ENCODE peak calls at places on chromosomes 3 and 15, in ten cellular contexts. B is stimulated activated CD4-positive, alpha-beta T cell treated with anti-CD3 and anti-CD28 coated beads, Interleukin-4, amount 100 ng/mL, for 24 hours; W is CD8-positive, alpha-beta T cell; D is NCI-H524 treated with DMSO at 0.1 percent for 48 hours; Y is spleen; H is A549; N is T-cell; M is activated naive CD8-positive, alpha-beta T cell treated with anti-CD3 and anti-CD28 coated beads, Interleukin-2, amount 50 U/mL, for 24 hours; J is fibroblast of the conjunctiva; C is ELR. S is an unnamed sample.

GRCh38 chr3:58858126-58858525 is 191.6 kb upstream of the FAM3D start:
- DNase-seq in B (no peak), W (no peak), D (no peak), Y (no peak), H (no peak), N (no peak), M (no peak), J (no peak), C (no peak), S (no peak)

GRCh38 chr15:68653795-68654194 is 75.0 kb downstream of the CORO2B start:
- DNase-seq in B (no peak), W (no peak), D (no peak), Y (no peak), H (no peak), N (no peak), M (no peak), J (no peak), C (no peak), S (no peak)

GRCh38 chr15:74519311-74519710 is 21.7 kb upstream of the ARID3B start:
- DNase-seq in B (no peak), W (no peak), D (no peak), Y (no peak), H (no peak), N (no peak), M (no peak), J (no peak), C (peak; percentile 46), S (no peak)

GRCh38 chr15:39583586-39584265 is 2.8 kb downstream of the THBS1 start:
- DNase-seq in B (peak; percentile 33), W (peak; percentile 24), D (no peak), Y (no peak), H (peak; percentile 17), N (no peak), M (peak; percentile 39), J (no peak), C (peak; percentile 72), S (no peak)

GRCh38 chr15:58383876-58384275 is 47.9 kb upstream of the LIPC start:
- DNase-seq in B (peak; percentile 51), W (no peak), D (peak; percentile 65), Y (no peak), H (no peak), N (no peak), M (peak; percentile 61), J (no peak), C (no peak), S (no peak)

GRCh38 chr3:30760737-30761136 is 133.7 kb downstream of the GADL1 start:
- DNase-seq in B (no peak), W (no peak), D (no peak), Y (no peak), H (no peak), N (no peak), M (no peak), J (no peak), C (no peak), S (no peak)

GRCh38 chr3:126402178-126402577 is 7.5 kb downstream of the CFAP100 start:
- DNase-seq in B (no peak), W (no peak), D (no peak), Y (peak; percentile 51), H (no peak), N (no peak), M (no peak), J (no peak), C (no peak), S (no peak)

GRCh38 chr3:142947799-142948575 is 15.5 kb downstream of the PAQR9 start:
- DNase-seq in B (peak; percentile 33), W (no peak), D (no peak), Y (no peak), H (no peak), N (no peak), M (peak; percentile 18), J (no peak), C (peak; percentile 79), S (no peak)

GRCh38 chr3:108914774-108915641 is 38.7 kb downstream of the GUCA1C start:
- DNase-seq in B (peak; percentile 71), W (peak; percentile 60), D (peak; percentile 80), Y (peak; percentile 79), H (peak; percentile 57), N (peak; percentile 41), M (peak; percentile 52), J (peak; percentile 62), C (peak; percentile 78), S (peak; percentile 56)

S was measured in OCI-LY7.